ENCODE peak calls at places on chromosomes 6 and 20, in nine cellular contexts. F is NCI-H1694 treated with DMSO at 0.1 percent for 48 hours, L is cardiac muscle cell, A is anterior cingulate cortex, W is NCI-H1417, V is neural progenitor cell, Q is WTC11, P is Panc1, M is naive B cell. T is an unnamed sample.

GRCh38 chr20:23065438-23066201 is 16.1 kb upstream of the THBD start:
- DNase-seq in F (no peak), L (no peak), A (no peak), W (no peak), V (no peak), Q (no peak), P (no peak), M (no peak), T (no peak)

GRCh38 chr6:163940705-163941470 is 526.4 kb downstream of the QKI start:
- DNase-seq in F (no peak), L (no peak), A (no peak), W (no peak), V (peak), Q (no peak), P (no peak), M (no peak), T (no peak)

GRCh38 chr20:19697415-19697814 is 60.6 kb upstream of the RIN2 start:
- DNase-seq in F (no peak), L (no peak), A (no peak), W (no peak), V (no peak), Q (no peak), P (no peak), M (no peak), T (no peak)

GRCh38 chr6:7691675-7692452 is 34.0 kb upstream of the BMP6 start:
- DNase-seq in F (no peak), L (no peak), A (no peak), W (no peak), V (peak), Q (no peak), P (peak), M (no peak), T (peak)

GRCh38 chr20:7984192-7984591 is 35.4 kb downstream of the TMX4 start:
- DNase-seq in F (no peak), L (no peak), A (no peak), W (no peak), V (peak), Q (peak), P (no peak), M (no peak), T (no peak)

GRCh38 chr6:7730852-7731251 is 5.0 kb downstream of the BMP6 start:
- DNase-seq in F (no peak), L (no peak), A (no peak), W (no peak), V (no peak), Q (no peak), P (peak), M (no peak), T (peak)

GRCh38 chr20:38094373-38094775 is 60.8 kb downstream of the RPRD1B start:
- DNase-seq in F (peak), L (no peak), A (no peak), W (no peak), V (no peak), Q (no peak), P (peak), M (peak), T (no peak)

GRCh38 chr6:38671885-38672467 is 31.0 kb downstream of the GLO1 start:
- DNase-seq in F (peak), L (peak), A (no peak), W (peak), V (peak), Q (no peak), P (peak), M (peak), T (peak)

GRCh38 chr6:151009576-151009975 is 144.1 kb downstream of the MTHFD1L start:
- DNase-seq in F (no peak), L (no peak), A (no peak), W (no peak), V (peak), Q (peak), P (no peak), M (no peak), T (no peak)

GRCh38 chr6:73854998-73855718 is 159.2 kb downstream of the CD109 start:
- DNase-seq in F (peak), L (peak), A (no peak), W (peak), V (peak), Q (no peak), P (no peak), M (peak), T (peak)

GRCh38 chr6:122709922-122710512 is 69.5 kb upstream of the FABP7 start:
- DNase-seq in F (no peak), L (no peak), A (no peak), W (no peak), V (no peak), Q (no peak), P (no peak), M (no peak), T (no peak)

GRCh38 chr20:53872561-53873248 is 197.7 kb downstream of the BCAS1 start:
- DNase-seq in F (peak), L (no peak), A (no peak), W (no peak), V (no peak), Q (no peak), P (no peak), M (no peak), T (peak)

GRCh38 chr20:22106308-22106938 is 401.0 kb downstream of the PAX1 start:
- DNase-seq in F (no peak), L (peak), A (no peak), W (peak), V (peak), Q (no peak), P (peak), M (no peak), T (peak)

GRCh38 chr6:82906951-82907350 is 158.7 kb downstream of the UBE3D start:
- DNase-seq in F (no peak), L (no peak), A (no peak), W (no peak), V (no peak), Q (no peak), P (no peak), M (no peak), T (peak)